ENCODE peak calls at places on chromosome 11, in five cellular contexts. F, A, E, T and L are unnamed samples.

GRCh38 chr11:128492461-128492860 is 94.9 kb downstream of the ETS1 start:
- DNase-seq in A (no peak), T (no peak), E (no peak), F (no peak), L (no peak)

GRCh38 chr11:8333431-8334401 is 70.0 kb upstream of the LMO1 start:
- DNase-seq in A (no peak), T (no peak), E (no peak), F (no peak), L (no peak)

GRCh38 chr11:1877211-1878133 is 14.2 kb downstream of the PRR33 start:
- DNase-seq in F (peak; percentile 27), A (no peak), E (peak; percentile 69), T (peak; percentile 52), L (no peak)

GRCh38 chr11:120710354-120711187 is 199.0 kb downstream of the GRIK4 start:
- DNase-seq in A (peak; percentile 61), E (peak; percentile 75), T (peak; percentile 30), F (no peak), L (peak; percentile 68)

GRCh38 chr11:129106788-129107187 is 85.3 kb downstream of the ARHGAP32 start:
- DNase-seq in E (no peak), F (no peak), A (no peak), T (no peak), L (no peak)

GRCh38 chr11:111819161-111820058 is 52.0 kb downstream of the ALG9 start:
- DNase-seq in F (no peak), T (peak; percentile 32), E (peak; percentile 51), A (no peak), L (no peak)

GRCh38 chr11:114026355-114026754 is 33.2 kb upstream of the ZBTB16 start:
- DNase-seq in E (no peak), T (no peak), F (peak; percentile 61), A (no peak), L (no peak)

GRCh38 chr11:83070878-83071640 is 638 bp downstream of the RAB30 start:
- DNase-seq in T (no peak), E (no peak), F (no peak), A (peak; percentile 51), L (no peak)

GRCh38 chr11:132472411-132473205 is 1059.7 kb downstream of the OPCML start:
- DNase-seq in A (peak; percentile 26), E (no peak), T (no peak), F (no peak), L (no peak)

GRCh38 chr11:36292311-36292722 is 3.1 kb upstream of the COMMD9 start:
- DNase-seq in T (no peak), E (no peak), F (no peak), A (no peak), L (no peak)

GRCh38 chr11:72005347-72006260 is 6.9 kb downstream of the IL18BP start:
- DNase-seq in F (no peak), A (no peak), T (no peak), E (peak; percentile 32), L (no peak)

GRCh38 chr11:64000026-64000739 is 13.9 kb downstream of the OTUB1 start:
- DNase-seq in E (peak; percentile 55), A (peak; percentile 59), T (peak; percentile 65), F (peak; percentile 66), L (no peak)

GRCh38 chr11:94068764-94069163 is 47.6 kb downstream of the HEPHL1 start:
- DNase-seq in A (no peak), F (no peak), E (no peak), T (no peak), L (no peak)

GRCh38 chr11:105000797-105001196 is 22.2 kb downstream of the CASP5 start:
- DNase-seq in A (peak; percentile 73), T (peak; percentile 15), E (no peak), F (no peak), L (no peak)

GRCh38 chr11:68840661-68841653 is 759 bp downstream of the CPT1A start:
- DNase-seq in A (peak; percentile 69), E (peak; percentile 60), F (peak; percentile 52), T (peak; percentile 62), L (peak; percentile 62)

GRCh38 chr11:25197515-25197914 is 700.7 kb downstream of the LUZP2 start:
- DNase-seq in T (no peak), F (no peak), E (no peak), A (no peak), L (no peak)

GRCh38 chr11:127390465-127390864 is 389.9 kb upstream of the KIRREL3 start:
- DNase-seq in T (no peak), A (no peak), E (no peak), F (no peak), L (no peak)

GRCh38 chr11:119672597-119672996 is 56.4 kb downstream of the NECTIN1 start:
- DNase-seq in F (no peak), A (no peak), T (no peak), E (no peak), L (no peak)

GRCh38 chr11:111428113-111428876 is 49.2 kb upstream of the POU2AF1 start:
- DNase-seq in E (no peak), A (no peak), T (no peak), F (no peak), L (no peak)

GRCh38 chr11:81990659-81991443 is 742.8 kb downstream of the FAM181B start:
- DNase-seq in T (no peak), F (no peak), E (no peak), A (no peak), L (no peak)

GRCh38 chr11:65524747-65525658 is at the start of gene SCYL1:
- DNase-seq in A (peak; percentile 86), F (peak; percentile 79), E (peak; percentile 86), T (peak; percentile 87), L (peak; percentile 81)

GRCh38 chr11:1053121-1053901 is 16.8 kb upstream of the MUC6 start:
- DNase-seq in F (no peak), A (no peak), T (no peak), E (no peak), L (no peak)

GRCh38 chr11:14249121-14249963 is 109.6 kb downstream of the RRAS2 start:
- DNase-seq in T (peak; percentile 61), A (peak; percentile 65), F (peak; percentile 56), E (peak; percentile 58), L (peak; percentile 68)

GRCh38 chr11:61797263-61797944 is 4.7 kb downstream of the FEN1 start:
- DNase-seq in A (peak; percentile 91), T (peak; percentile 81), F (peak; percentile 74), E (peak; percentile 86), L (peak; percentile 74)

GRCh38 chr11:44943118-44943517 is 7.6 kb downstream of the TP53I11 start:
- DNase-seq in E (no peak), F (no peak), T (no peak), A (no peak), L (peak; percentile 43)
- H3K4me1 ChIP-seq in E (no peaks in the 10 kb centered on the region), F (peaks cover 11% of the 10 kb centered on the region), T (peaks cover 11% of the 10 kb centered on the region), A (peaks cover 3% of the 10 kb centered on the region), L (no peaks in the 10 kb centered on the region)

DNA sequence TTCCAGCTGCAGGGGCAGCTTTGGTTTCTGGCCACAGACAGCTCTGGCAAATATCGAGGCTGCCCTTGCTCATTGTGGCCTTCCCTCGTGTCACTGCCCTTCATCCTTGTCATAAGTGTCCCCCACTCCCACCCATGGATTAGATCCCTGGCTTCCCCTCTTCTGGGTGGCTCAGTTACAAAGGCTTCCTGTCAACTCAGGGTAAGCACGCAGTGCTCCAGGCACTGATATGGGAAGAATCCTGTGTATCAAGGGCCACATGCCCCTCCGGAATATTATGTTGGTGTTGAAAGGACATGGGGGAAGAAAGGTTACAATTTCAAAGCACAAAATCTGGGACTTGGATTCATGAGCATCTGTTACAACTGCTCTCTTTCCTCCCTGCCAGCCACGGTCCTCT is 128.1 kb downstream of the DBX1 start:
- DNase-seq in E (no peak), T (no peak), F (no peak), A (no peak), L (no peak)
- H3K4me1 ChIP-seq in E (no peaks in the 10 kb centered on the region), T (peaks cover 33% of the 10 kb centered on the region), F (no peaks in the 10 kb centered on the region), A (no peaks in the 10 kb centered on the region), L (peaks cover 19% of the 10 kb centered on the region)

GRCh38 chr11:46337626-46338345 is 9.5 kb upstream of the DGKZ start:
- DNase-seq in E (no peak), F (no peak), T (no peak), A (no peak), L (no peak)
- H3K4me1 ChIP-seq in E (no peaks in the 10 kb centered on the region), F (peaks cover 82% of the 10 kb centered on the region), T (peaks cover 9% of the 10 kb centered on the region), A (peaks cover 14% of the 10 kb centered on the region), L (peaks cover 23% of the 10 kb centered on the region)

GRCh38 chr11:125345706-125346561 is 150.1 kb downstream of the FEZ1 start:
- DNase-seq in T (peak; percentile 77), E (peak; percentile 88), F (no peak), A (peak; percentile 90), L (peak; percentile 62)
- H3K4me1 ChIP-seq in T (peaks cover 3% of the 10 kb centered on the region), E (peaks cover 7% of the 10 kb centered on the region), F (no peaks in the 10 kb centered on the region), A (peaks cover 42% of the 10 kb centered on the region), L (no peaks in the 10 kb centered on the region)

GRCh38 chr11:46343520-46343919 is 3.7 kb upstream of the DGKZ start:
- DNase-seq in A (no peak), E (no peak), F (no peak), T (no peak), L (no peak)
- H3K4me1 ChIP-seq in A (peaks cover 33% of the 10 kb centered on the region), E (no peaks in the 10 kb centered on the region), F (peaks cover 77% of the 10 kb centered on the region), T (peaks cover 9% of the 10 kb centered on the region), L (peaks cover 5% of the 10 kb centered on the region)

GRCh38 chr11:30586251-30587144 is at the start of gene MPPED2:
- DNase-seq in T (peak; percentile 51), F (no peak), E (peak; percentile 27), A (peak; percentile 48), L (no peak)
- H3K4me1 ChIP-seq in T (no peaks in the 10 kb centered on the region), F (no peaks in the 10 kb centered on the region), E (no peaks in the 10 kb centered on the region), A (peaks cover 4% of the 10 kb centered on the region), L (no peaks in the 10 kb centered on the region)

GRCh38 chr11:125515102-125515439 is 19.0 kb upstream of the FEZ1 start:
- DNase-seq in A (no peak), T (no peak), E (no peak), F (no peak), L (no peak)

GRCh38 chr11:125513705-125514265 is 17.7 kb upstream of the FEZ1 start:
- DNase-seq in T (no peak), E (no peak), A (no peak), F (no peak), L (no peak)

GRCh38 chr11:125516266-125516665 is 20.2 kb upstream of the FEZ1 start:
- DNase-seq in T (no peak), A (no peak), F (no peak), E (no peak), L (no peak)

GRCh38 chr11:125512106-125512505 is 16.0 kb upstream of the FEZ1 start:
- DNase-seq in A (no peak), T (no peak), F (peak; percentile 36), E (no peak), L (no peak)

GRCh38 chr11:125514336-125515101 is 18.5 kb upstream of the FEZ1 start:
- DNase-seq in A (no peak), T (no peak), E (no peak), F (peak; percentile 84), L (no peak)
- H3K4me1 ChIP-seq in A (peaks cover 4% of the 10 kb centered on the region), T (no peaks in the 10 kb centered on the region), E (no peaks in the 10 kb centered on the region), F (peaks cover 27% of the 10 kb centered on the region), L (no peaks in the 10 kb centered on the region)

DNA sequence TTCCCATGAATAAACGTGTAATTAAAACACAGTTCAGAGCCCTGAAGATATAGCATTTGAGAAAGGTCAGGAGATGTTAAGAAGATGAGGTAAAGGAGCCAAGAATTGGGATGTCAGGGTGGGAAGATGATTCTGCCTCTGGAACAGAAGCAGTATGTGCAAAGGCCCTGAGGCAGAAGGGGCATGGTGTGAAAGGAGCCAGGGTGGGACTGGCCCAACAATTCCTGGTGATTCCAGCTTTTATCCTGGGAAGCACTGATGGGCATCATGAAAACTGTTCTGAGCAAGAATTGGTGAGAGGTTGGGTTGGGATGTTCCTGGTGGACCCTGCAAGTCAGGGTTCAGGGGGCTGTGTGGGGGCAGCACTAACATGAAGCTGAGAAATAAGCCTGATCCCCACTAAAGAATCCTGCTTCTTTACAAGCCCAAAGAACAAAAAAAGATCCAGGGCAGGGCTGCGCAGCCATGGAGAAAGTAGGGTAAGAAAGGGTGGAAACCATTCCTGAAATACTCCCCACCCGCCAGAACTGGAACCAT is 2.5 kb upstream of the FXYD6 start:
- DNase-seq in A (no peak), F (no peak), T (no peak), E (no peak), L (no peak)
- H3K4me1 ChIP-seq in A (peaks cover 20% of the 10 kb centered on the region), F (peaks cover 22% of the 10 kb centered on the region), T (peaks cover 4% of the 10 kb centered on the region), E (peaks cover 10% of the 10 kb centered on the region), L (peaks cover 8% of the 10 kb centered on the region)